ENCODE peak calls at places on chromosomes 12 and 14, in ten cellular contexts. One of them, this sample, is unnamed.

GRCh38 chr12:30485230-30485890 is 210.3 kb downstream of the IPO8 start:
- DNase-seq in uterus: no peak
- DNase-seq in neural crest cell: no peak
- DNase-seq in HCT116: no peak
- DNase-seq in BE2C: no peak
- DNase-seq in heart right ventricle: no peak
- DNase-seq in HFFc6: no peak
- DNase-seq in tibial artery: no peak
- DNase-seq in stomach: no peak
- DNase-seq in Calu3: no peak
- DNase-seq in this sample: no peak

GRCh38 chr12:120224304-120225199 is 23.6 kb upstream of the RPLP0 start:
- DNase-seq in neural crest cell: no peak
- DNase-seq in tibial artery: no peak
- DNase-seq in stomach: peak; percentile 83
- DNase-seq in BE2C: peak; percentile 77
- DNase-seq in HCT116: no peak
- DNase-seq in uterus: no peak
- DNase-seq in HFFc6: no peak
- DNase-seq in heart right ventricle: peak; percentile 56
- DNase-seq in Calu3: peak; percentile 83
- DNase-seq in this sample: peak; percentile 84

GRCh38 chr14:88166616-88167015 is 156.5 kb downstream of the KCNK10 start:
- DNase-seq in Calu3: peak; percentile 46
- DNase-seq in tibial artery: no peak
- DNase-seq in HCT116: no peak
- DNase-seq in HFFc6: peak; percentile 16
- DNase-seq in stomach: no peak
- DNase-seq in uterus: no peak
- DNase-seq in heart right ventricle: no peak
- DNase-seq in neural crest cell: no peak
- DNase-seq in BE2C: no peak
- DNase-seq in this sample: no peak

GRCh38 chr12:46948936-46949555 is 123.2 kb upstream of the SLC38A4 start:
- DNase-seq in stomach: no peak
- DNase-seq in heart right ventricle: no peak
- DNase-seq in uterus: no peak
- DNase-seq in HCT116: no peak
- DNase-seq in neural crest cell: no peak
- DNase-seq in HFFc6: no peak
- DNase-seq in tibial artery: no peak
- DNase-seq in BE2C: no peak
- DNase-seq in Calu3: no peak
- DNase-seq in this sample: no peak

GRCh38 chr14:22837750-22838538 is 1.6 kb downstream of the MMP14 start:
- DNase-seq in HCT116: no peak
- DNase-seq in HFFc6: peak; percentile 42
- DNase-seq in uterus: peak; percentile 86
- DNase-seq in neural crest cell: no peak
- DNase-seq in Calu3: no peak
- DNase-seq in heart right ventricle: peak; percentile 45
- DNase-seq in stomach: no peak
- DNase-seq in BE2C: no peak
- DNase-seq in tibial artery: peak; percentile 94
- DNase-seq in this sample: peak; percentile 36

GRCh38 chr12:94149781-94150482 is 1.6 kb downstream of the PLXNC1 start:
- DNase-seq in stomach: peak; percentile 28
- DNase-seq in uterus: peak; percentile 60
- DNase-seq in tibial artery: no peak
- DNase-seq in HCT116: no peak
- DNase-seq in heart right ventricle: peak; percentile 20
- DNase-seq in neural crest cell: no peak
- DNase-seq in BE2C: no peak
- DNase-seq in Calu3: no peak
- DNase-seq in HFFc6: no peak
- DNase-seq in this sample: no peak

GRCh38 chr12:10364839-10365681 is 24.8 kb downstream of the KLRK1 start:
- DNase-seq in HCT116: peak; percentile 71
- DNase-seq in HFFc6: peak; percentile 67
- DNase-seq in heart right ventricle: peak; percentile 76
- DNase-seq in uterus: peak; percentile 83
- DNase-seq in tibial artery: peak; percentile 74
- DNase-seq in stomach: peak; percentile 69
- DNase-seq in Calu3: peak; percentile 72
- DNase-seq in BE2C: peak; percentile 35
- DNase-seq in neural crest cell: no peak
- DNase-seq in this sample: peak; percentile 85

GRCh38 chr14:94042433-94043091 is 16.4 kb downstream of the OTUB2 start:
- DNase-seq in heart right ventricle: no peak
- DNase-seq in uterus: no peak
- DNase-seq in tibial artery: no peak
- DNase-seq in BE2C: no peak
- DNase-seq in HCT116: no peak
- DNase-seq in neural crest cell: no peak
- DNase-seq in Calu3: no peak
- DNase-seq in HFFc6: no peak
- DNase-seq in stomach: no peak
- DNase-seq in this sample: no peak

GRCh38 chr12:24728366-24728765 is 220.5 kb downstream of the BCAT1 start:
- DNase-seq in BE2C: no peak
- DNase-seq in HFFc6: peak; percentile 17
- DNase-seq in Calu3: no peak
- DNase-seq in tibial artery: no peak
- DNase-seq in stomach: no peak
- DNase-seq in uterus: no peak
- DNase-seq in HCT116: no peak
- DNase-seq in heart right ventricle: no peak
- DNase-seq in neural crest cell: no peak
- DNase-seq in this sample: no peak

GRCh38 chr14:35999264-35999663 is 173.1 kb downstream of the BRMS1L start:
- DNase-seq in stomach: no peak
- DNase-seq in uterus: no peak
- DNase-seq in heart right ventricle: no peak
- DNase-seq in BE2C: no peak
- DNase-seq in tibial artery: no peak
- DNase-seq in neural crest cell: no peak
- DNase-seq in Calu3: no peak
- DNase-seq in HCT116: no peak
- DNase-seq in HFFc6: no peak
- DNase-seq in this sample: no peak

GRCh38 chr12:26124491-26125450 is at the start of gene BHLHE41:
- DNase-seq in neural crest cell: peak; percentile 14
- DNase-seq in HCT116: no peak
- DNase-seq in tibial artery: peak; percentile 96
- DNase-seq in BE2C: peak; percentile 42
- DNase-seq in heart right ventricle: peak; percentile 83
- DNase-seq in stomach: peak; percentile 78
- DNase-seq in uterus: peak; percentile 74
- DNase-seq in Calu3: peak; percentile 83
- DNase-seq in HFFc6: peak; percentile 62
- DNase-seq in this sample: peak; percentile 86

GRCh38 chr12:53131844-53132243 is 28.6 kb downstream of the SOAT2 start:
- DNase-seq in neural crest cell: no peak
- DNase-seq in HFFc6: no peak
- DNase-seq in HCT116: no peak
- DNase-seq in BE2C: no peak
- DNase-seq in stomach: no peak
- DNase-seq in tibial artery: no peak
- DNase-seq in uterus: no peak
- DNase-seq in heart right ventricle: no peak
- DNase-seq in Calu3: no peak
- DNase-seq in this sample: no peak

GRCh38 chr12:66837311-66837627 is 158.4 kb upstream of the GRIP1 start:
- DNase-seq in stomach: no peak
- DNase-seq in BE2C: no peak
- DNase-seq in Calu3: no peak
- DNase-seq in tibial artery: no peak
- DNase-seq in uterus: no peak
- DNase-seq in neural crest cell: no peak
- DNase-seq in heart right ventricle: no peak
- DNase-seq in HCT116: no peak
- DNase-seq in HFFc6: no peak
- DNase-seq in this sample: no peak

GRCh38 chr12:43501705-43502104 is 50.3 kb downstream of the ADAMTS20 start:
- DNase-seq in tibial artery: no peak
- DNase-seq in uterus: no peak
- DNase-seq in heart right ventricle: no peak
- DNase-seq in HFFc6: peak; percentile 12
- DNase-seq in stomach: no peak
- DNase-seq in BE2C: no peak
- DNase-seq in HCT116: peak; percentile 36
- DNase-seq in Calu3: no peak
- DNase-seq in neural crest cell: no peak
- DNase-seq in this sample: no peak

GRCh38 chr14:92846162-92846897 is 52.2 kb downstream of the GOLGA5 start:
- DNase-seq in neural crest cell: no peak
- DNase-seq in HFFc6: peak; percentile 78
- DNase-seq in Calu3: no peak
- DNase-seq in BE2C: no peak
- DNase-seq in uterus: no peak
- DNase-seq in heart right ventricle: no peak
- DNase-seq in tibial artery: no peak
- DNase-seq in stomach: no peak
- DNase-seq in HCT116: peak; percentile 2
- DNase-seq in this sample: no peak

GRCh38 chr12:30631710-30632109 is 64.0 kb downstream of the IPO8 start:
- DNase-seq in uterus: no peak
- DNase-seq in Calu3: no peak
- DNase-seq in tibial artery: no peak
- DNase-seq in stomach: no peak
- DNase-seq in HCT116: no peak
- DNase-seq in neural crest cell: no peak
- DNase-seq in heart right ventricle: no peak
- DNase-seq in BE2C: no peak
- DNase-seq in HFFc6: no peak
- DNase-seq in this sample: no peak

GRCh38 chr12:89775336-89776005 is 66.8 kb upstream of the ATP2B1 start:
- DNase-seq in stomach: no peak
- DNase-seq in Calu3: no peak
- DNase-seq in heart right ventricle: no peak
- DNase-seq in HFFc6: peak; percentile 48
- DNase-seq in tibial artery: no peak
- DNase-seq in HCT116: no peak
- DNase-seq in uterus: no peak
- DNase-seq in BE2C: no peak
- DNase-seq in neural crest cell: no peak
- DNase-seq in this sample: no peak

GRCh38 chr14:95382747-95383146 is 63.0 kb upstream of the CLMN start:
- DNase-seq in stomach: no peak
- DNase-seq in tibial artery: no peak
- DNase-seq in heart right ventricle: no peak
- DNase-seq in BE2C: no peak
- DNase-seq in Calu3: no peak
- DNase-seq in neural crest cell: no peak
- DNase-seq in uterus: no peak
- DNase-seq in HFFc6: no peak
- DNase-seq in HCT116: no peak
- DNase-seq in this sample: no peak

GRCh38 chr12:62632521-62632920 is 165.9 kb downstream of the MON2 start:
- DNase-seq in stomach: no peak
- DNase-seq in HFFc6: peak; percentile 25
- DNase-seq in heart right ventricle: peak; percentile 41
- DNase-seq in BE2C: peak; percentile 68
- DNase-seq in neural crest cell: peak; percentile 40
- DNase-seq in uterus: peak; percentile 41
- DNase-seq in Calu3: peak; percentile 21
- DNase-seq in tibial artery: peak; percentile 83
- DNase-seq in HCT116: no peak
- DNase-seq in this sample: peak; percentile 7

GRCh38 chr14:99190696-99191662 is 81.0 kb downstream of the BCL11B start:
- DNase-seq in neural crest cell: no peak
- DNase-seq in uterus: no peak
- DNase-seq in tibial artery: no peak
- DNase-seq in heart right ventricle: no peak
- DNase-seq in HFFc6: no peak
- DNase-seq in stomach: no peak
- DNase-seq in HCT116: no peak
- DNase-seq in Calu3: no peak
- DNase-seq in BE2C: no peak
- DNase-seq in this sample: no peak
- TF ChIP-seq CTCF in neural crest cell: peak; percentile 26
- TF ChIP-seq CTCF in uterus: no peak
- TF ChIP-seq CTCF in tibial artery: no peak
- TF ChIP-seq CTCF in heart right ventricle: no peak
- TF ChIP-seq CTCF in HFFc6: no peak
- TF ChIP-seq CTCF in stomach: no peak
- TF ChIP-seq CTCF in HCT116: no peak
- TF ChIP-seq CTCF in Calu3: no peak
- TF ChIP-seq CTCF in BE2C: no peak
- TF ChIP-seq CTCF in this sample: no peak

GRCh38 chr14:43894534-43894933 is 612.5 kb downstream of the FSCB start:
- DNase-seq in tibial artery: no peak
- DNase-seq in BE2C: no peak
- DNase-seq in uterus: no peak
- DNase-seq in Calu3: no peak
- DNase-seq in HFFc6: no peak
- DNase-seq in HCT116: peak; percentile 7
- DNase-seq in neural crest cell: no peak
- DNase-seq in heart right ventricle: no peak
- DNase-seq in stomach: no peak
- DNase-seq in this sample: no peak
- TF ChIP-seq CTCF in tibial artery: no peak
- TF ChIP-seq CTCF in BE2C: peak; percentile 51
- TF ChIP-seq CTCF in uterus: no peak
- TF ChIP-seq CTCF in Calu3: no peak
- TF ChIP-seq CTCF in HFFc6: peak; percentile 71
- TF ChIP-seq CTCF in HCT116: peak; percentile 70
- TF ChIP-seq CTCF in neural crest cell: peak; percentile 68
- TF ChIP-seq CTCF in heart right ventricle: no peak
- TF ChIP-seq CTCF in stomach: no peak
- TF ChIP-seq CTCF in this sample: peak; percentile 16

GRCh38 chr12:72828662-72829324 is 556.6 kb downstream of the TRHDE start:
- DNase-seq in BE2C: no peak
- DNase-seq in heart right ventricle: no peak
- DNase-seq in stomach: no peak
- DNase-seq in neural crest cell: no peak
- DNase-seq in tibial artery: no peak
- DNase-seq in HFFc6: no peak
- DNase-seq in uterus: no peak
- DNase-seq in Calu3: no peak
- DNase-seq in HCT116: no peak
- DNase-seq in this sample: no peak

GRCh38 chr12:72832024-72832423 is 559.9 kb downstream of the TRHDE start:
- DNase-seq in HFFc6: no peak
- DNase-seq in Calu3: no peak
- DNase-seq in tibial artery: no peak
- DNase-seq in BE2C: no peak
- DNase-seq in stomach: no peak
- DNase-seq in heart right ventricle: peak; percentile 10
- DNase-seq in uterus: no peak
- DNase-seq in HCT116: no peak
- DNase-seq in neural crest cell: no peak
- DNase-seq in this sample: no peak

GRCh38 chr12:72829838-72830237 is 557.7 kb downstream of the TRHDE start:
- DNase-seq in heart right ventricle: no peak
- DNase-seq in HFFc6: no peak
- DNase-seq in Calu3: no peak
- DNase-seq in BE2C: no peak
- DNase-seq in uterus: no peak
- DNase-seq in neural crest cell: no peak
- DNase-seq in tibial artery: no peak
- DNase-seq in stomach: no peak
- DNase-seq in HCT116: no peak
- DNase-seq in this sample: no peak
- TF ChIP-seq CTCF in heart right ventricle: no peak
- TF ChIP-seq CTCF in HFFc6: no peak
- TF ChIP-seq CTCF in Calu3: no peak
- TF ChIP-seq CTCF in BE2C: no peak
- TF ChIP-seq CTCF in uterus: no peak
- TF ChIP-seq CTCF in neural crest cell: no peak
- TF ChIP-seq CTCF in tibial artery: no peak
- TF ChIP-seq CTCF in stomach: no peak
- TF ChIP-seq CTCF in HCT116: no peak
- TF ChIP-seq CTCF in this sample: no peak

GRCh38 chr12:96766232-96766631 is 140.8 kb upstream of the NEDD1 start:
- DNase-seq in HCT116: no peak
- DNase-seq in BE2C: no peak
- DNase-seq in Calu3: peak; percentile 9
- DNase-seq in HFFc6: peak; percentile 12
- DNase-seq in stomach: no peak
- DNase-seq in heart right ventricle: no peak
- DNase-seq in tibial artery: no peak
- DNase-seq in neural crest cell: no peak
- DNase-seq in uterus: no peak
- DNase-seq in this sample: no peak
- TF ChIP-seq CTCF in HCT116: peak; percentile 19
- TF ChIP-seq CTCF in BE2C: no peak
- TF ChIP-seq CTCF in Calu3: no peak
- TF ChIP-seq CTCF in HFFc6: peak; percentile 67
- TF ChIP-seq CTCF in stomach: no peak
- TF ChIP-seq CTCF in heart right ventricle: no peak
- TF ChIP-seq CTCF in tibial artery: no peak
- TF ChIP-seq CTCF in neural crest cell: no peak
- TF ChIP-seq CTCF in uterus: no peak
- TF ChIP-seq CTCF in this sample: no peak

This sample was measured in pancreas.